ENCODE peak calls at places on chromosomes 16 and 17, in six cellular contexts. X is hepatocyte; C is thoracic aorta; U is effector memory CD4-positive, alpha-beta T cell; W is heart right ventricle; K is IMR-90. O is an unnamed sample.
A peak's percentile ranks its signal among the peaks of the same experiment; 100 is the strongest.

GRCh38 chr16:66036775-66037715 is 329.4 kb upstream of the CDH5 start:
- DNase-seq in U (no peak), X (peak; percentile 35), K (no peak), W (no peak), C (no peak), O (no peak)

GRCh38 chr17:76444518-76445311 is 8.2 kb downstream of the UBE2O start:
- DNase-seq in C (no peak), K (peak; percentile 55), X (no peak), U (no peak), W (no peak), O (no peak)

GRCh38 chr17:37746617-37747016 is 1.8 kb upstream of the HNF1B start:
- DNase-seq in X (no peak), W (no peak), U (no peak), K (no peak), C (no peak), O (no peak)

GRCh38 chr16:51430716-51431369 is 279.8 kb upstream of the SALL1 start:
- DNase-seq in W (no peak), C (no peak), K (no peak), X (no peak), U (no peak), O (no peak)

GRCh38 chr17:16915752-16916556 is 56.0 kb downstream of the TNFRSF13B start:
- DNase-seq in U (no peak), K (peak; percentile 16), W (no peak), C (no peak), X (peak; percentile 64), O (no peak)

GRCh38 chr16:46747777-46748651 is at the start of gene MYLK3:
- DNase-seq in K (no peak), C (no peak), W (peak; percentile 73), X (peak; percentile 36), U (no peak), O (no peak)

GRCh38 chr17:38464251-38464722 is 36.0 kb downstream of the ARHGAP23 start:
- DNase-seq in K (no peak), X (no peak), C (peak; percentile 55), W (peak; percentile 73), U (no peak), O (no peak)

GRCh38 chr16:81739503-81739902 is 39.6 kb upstream of the PLCG2 start:
- DNase-seq in C (no peak), X (no peak), K (no peak), U (no peak), W (no peak), O (no peak)

GRCh38 chr17:43014946-43015519 is 7.2 kb downstream of the VAT1 start:
- DNase-seq in K (no peak), X (no peak), W (no peak), C (no peak), U (no peak), O (no peak)

GRCh38 chr16:8899709-8900317 is 17.7 kb downstream of the LITAFD start:
- DNase-seq in X (no peak), W (no peak), C (no peak), K (no peak), U (no peak), O (no peak)

GRCh38 chr16:3195975-3196374 is 8.0 kb downstream of the OR1F1 start:
- DNase-seq in K (no peak), U (no peak), W (no peak), C (no peak), X (no peak), O (no peak)

GRCh38 chr17:17468217-17469010 is 8.4 kb upstream of the MED9 start:
- DNase-seq in K (no peak), U (no peak), C (no peak), W (peak; percentile 26), X (no peak), O (no peak)

GRCh38 chr16:15972046-15972868 is 22.8 kb downstream of the ABCC1 start:
- DNase-seq in W (no peak), C (no peak), K (peak; percentile 67), X (no peak), U (no peak), O (no peak)

GRCh38 chr16:15973460-15973859 is 24.0 kb downstream of the ABCC1 start:
- DNase-seq in C (no peak), K (peak; percentile 62), X (no peak), W (no peak), U (no peak), O (no peak)

GRCh38 chr16:15976225-15976812 is 26.9 kb downstream of the ABCC1 start:
- DNase-seq in K (no peak), W (no peak), C (no peak), U (no peak), X (no peak), O (no peak)

GRCh38 chr16:15975172-15975571 is 25.8 kb downstream of the ABCC1 start:
- DNase-seq in U (no peak), X (no peak), K (no peak), C (no peak), W (no peak), O (no peak)

GRCh38 chr16:15973997-15974396 is 24.6 kb downstream of the ABCC1 start:
- DNase-seq in X (no peak), C (no peak), W (no peak), U (no peak), K (no peak), O (no peak)
- H3K9me3 ChIP-seq in X (no peaks in the 10 kb centered on the region), C (no peaks in the 10 kb centered on the region), W (no peaks in the 10 kb centered on the region), U (peaks cover 4% of the 10 kb centered on the region), K (peaks cover 3% of the 10 kb centered on the region), O (no peaks in the 10 kb centered on the region)

GRCh38 chr17:71063127-71063526 is 893.8 kb downstream of the KCNJ2 start:
- DNase-seq in C (no peak), W (no peak), X (no peak), K (no peak), U (no peak), O (no peak)
- H3K9me3 ChIP-seq in C (no peaks in the 10 kb centered on the region), W (no peaks in the 10 kb centered on the region), X (no peaks in the 10 kb centered on the region), K (no peaks in the 10 kb centered on the region), U (no peaks in the 10 kb centered on the region), O (no peaks in the 10 kb centered on the region)

GRCh38 chr17:53134546-53134945 is 688.2 kb upstream of the KIF2B start:
- DNase-seq in X (no peak), C (no peak), W (no peak), U (no peak), K (no peak), O (no peak)
- H3K9me3 ChIP-seq in X (no peaks in the 10 kb centered on the region), C (no peaks in the 10 kb centered on the region), W (no peaks in the 10 kb centered on the region), U (no peaks in the 10 kb centered on the region), K (peaks cover 2% of the 10 kb centered on the region), O (no peaks in the 10 kb centered on the region)

DNA sequence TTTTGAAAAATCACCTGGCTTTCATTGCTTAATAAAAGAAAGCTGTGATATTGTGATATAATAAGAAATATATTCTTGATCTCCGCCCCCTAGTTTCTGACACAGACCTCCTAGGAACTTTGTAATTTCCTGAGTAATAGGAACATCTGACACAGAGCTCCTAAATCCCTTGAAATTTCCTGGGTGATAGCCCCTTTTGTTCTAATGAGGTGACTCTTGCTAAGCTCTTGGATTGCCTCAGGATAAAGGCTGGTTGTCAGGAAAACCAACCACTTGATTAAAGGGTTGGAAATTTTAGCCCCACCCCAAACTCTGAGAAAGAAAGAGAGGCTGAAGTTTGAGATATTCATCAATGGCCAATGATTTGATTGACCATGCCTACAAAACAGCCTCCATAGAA is 326.4 kb upstream of the KIF2B start:
- DNase-seq in K (no peak), W (no peak), X (no peak), C (no peak), U (no peak), O (no peak)
- H3K9me3 ChIP-seq in K (peaks cover 2% of the 10 kb centered on the region), W (no peaks in the 10 kb centered on the region), X (no peaks in the 10 kb centered on the region), C (no peaks in the 10 kb centered on the region), U (no peaks in the 10 kb centered on the region), O (no peaks in the 10 kb centered on the region)

O was measured in T-helper 17 cell.